ENCODE peak calls at places on chromosomes 6 and 20, in nine cellular contexts. One of them, this sample, is unnamed.

GRCh38 chr6:35436071-35436865 is 15.9 kb upstream of the FANCE start:
- DNase-seq in pancreas: no peak
- DNase-seq in thoracic aorta: no peak
- DNase-seq in H9: peak; percentile 70
- DNase-seq in adrenal gland: no peak
- DNase-seq in cardiac muscle cell: no peak
- DNase-seq in brain microvascular endothelial cell: no peak
- DNase-seq in thyroid gland: no peak
- DNase-seq in left ventricle myocardium inferior: no peak
- DNase-seq in this sample: no peak

GRCh38 chr6:33375143-33375649 is 16.4 kb upstream of the KIFC1 start:
- DNase-seq in pancreas: peak; percentile 77
- DNase-seq in thoracic aorta: peak; percentile 56
- DNase-seq in H9: no peak
- DNase-seq in adrenal gland: peak; percentile 94
- DNase-seq in cardiac muscle cell: peak; percentile 98
- DNase-seq in brain microvascular endothelial cell: peak; percentile 84
- DNase-seq in thyroid gland: peak; percentile 94
- DNase-seq in left ventricle myocardium inferior: peak; percentile 65
- DNase-seq in this sample: peak; percentile 77

GRCh38 chr6:106275692-106276091 is 49.9 kb downstream of the ATG5 start:
- DNase-seq in pancreas: no peak
- DNase-seq in thoracic aorta: no peak
- DNase-seq in H9: no peak
- DNase-seq in adrenal gland: no peak
- DNase-seq in cardiac muscle cell: no peak
- DNase-seq in brain microvascular endothelial cell: no peak
- DNase-seq in thyroid gland: no peak
- DNase-seq in left ventricle myocardium inferior: no peak
- DNase-seq in this sample: no peak

GRCh38 chr6:110493253-110493800 is 16.9 kb upstream of the SLC22A16 start:
- DNase-seq in pancreas: no peak
- DNase-seq in thoracic aorta: no peak
- DNase-seq in H9: no peak
- DNase-seq in adrenal gland: no peak
- DNase-seq in cardiac muscle cell: no peak
- DNase-seq in brain microvascular endothelial cell: no peak
- DNase-seq in thyroid gland: peak; percentile 63
- DNase-seq in left ventricle myocardium inferior: no peak
- DNase-seq in this sample: no peak

GRCh38 chr6:34295721-34296120 is 46.9 kb upstream of the SMIM29 start:
- DNase-seq in pancreas: no peak
- DNase-seq in thoracic aorta: no peak
- DNase-seq in H9: no peak
- DNase-seq in adrenal gland: no peak
- DNase-seq in cardiac muscle cell: no peak
- DNase-seq in brain microvascular endothelial cell: no peak
- DNase-seq in thyroid gland: no peak
- DNase-seq in left ventricle myocardium inferior: no peak
- DNase-seq in this sample: no peak

GRCh38 chr6:54053893-54054391 is 57.3 kb upstream of the MLIP start:
- DNase-seq in pancreas: no peak
- DNase-seq in thoracic aorta: peak; percentile 15
- DNase-seq in H9: no peak
- DNase-seq in adrenal gland: peak; percentile 61
- DNase-seq in cardiac muscle cell: peak; percentile 93
- DNase-seq in brain microvascular endothelial cell: peak; percentile 90
- DNase-seq in thyroid gland: peak; percentile 45
- DNase-seq in left ventricle myocardium inferior: no peak
- DNase-seq in this sample: peak; percentile 57

GRCh38 chr6:144285798-144286502 is 815 bp downstream of the UTRN start:
- DNase-seq in pancreas: peak; percentile 68
- DNase-seq in thoracic aorta: peak; percentile 36
- DNase-seq in H9: peak; percentile 63
- DNase-seq in adrenal gland: peak; percentile 86
- DNase-seq in cardiac muscle cell: peak; percentile 57
- DNase-seq in brain microvascular endothelial cell: peak; percentile 26
- DNase-seq in thyroid gland: peak; percentile 90
- DNase-seq in left ventricle myocardium inferior: peak; percentile 83
- DNase-seq in this sample: peak; percentile 84

GRCh38 chr6:25217275-25217674 is 61.9 kb upstream of the CARMIL1 start:
- DNase-seq in pancreas: no peak
- DNase-seq in thoracic aorta: no peak
- DNase-seq in H9: no peak
- DNase-seq in adrenal gland: no peak
- DNase-seq in cardiac muscle cell: no peak
- DNase-seq in brain microvascular endothelial cell: no peak
- DNase-seq in thyroid gland: no peak
- DNase-seq in left ventricle myocardium inferior: no peak
- DNase-seq in this sample: no peak

GRCh38 chr6:132414332-132414731 is 13.1 kb upstream of the MOXD1 start:
- DNase-seq in pancreas: no peak
- DNase-seq in thoracic aorta: no peak
- DNase-seq in H9: no peak
- DNase-seq in adrenal gland: no peak
- DNase-seq in cardiac muscle cell: no peak
- DNase-seq in brain microvascular endothelial cell: no peak
- DNase-seq in thyroid gland: no peak
- DNase-seq in left ventricle myocardium inferior: no peak
- DNase-seq in this sample: no peak

GRCh38 chr6:48074368-48074767 is 36.6 kb downstream of the PTCHD4 start:
- DNase-seq in pancreas: no peak
- DNase-seq in thoracic aorta: no peak
- DNase-seq in H9: no peak
- DNase-seq in adrenal gland: no peak
- DNase-seq in cardiac muscle cell: peak; percentile 40
- DNase-seq in brain microvascular endothelial cell: no peak
- DNase-seq in thyroid gland: peak; percentile 26
- DNase-seq in left ventricle myocardium inferior: no peak
- DNase-seq in this sample: no peak

GRCh38 chr20:13681248-13682125 is 42.8 kb upstream of the TASP1 start:
- DNase-seq in pancreas: peak; percentile 12
- DNase-seq in thoracic aorta: no peak
- DNase-seq in H9: no peak
- DNase-seq in adrenal gland: no peak
- DNase-seq in cardiac muscle cell: no peak
- DNase-seq in brain microvascular endothelial cell: no peak
- DNase-seq in thyroid gland: no peak
- DNase-seq in left ventricle myocardium inferior: no peak
- DNase-seq in this sample: no peak

GRCh38 chr6:69061066-69061465 is 426.0 kb downstream of the ADGRB3 start:
- DNase-seq in pancreas: no peak
- DNase-seq in thoracic aorta: no peak
- DNase-seq in H9: no peak
- DNase-seq in adrenal gland: no peak
- DNase-seq in cardiac muscle cell: no peak
- DNase-seq in brain microvascular endothelial cell: no peak
- DNase-seq in thyroid gland: no peak
- DNase-seq in left ventricle myocardium inferior: no peak
- DNase-seq in this sample: no peak

GRCh38 chr20:46364670-46365482 is 41.5 kb downstream of the ELMO2 start:
- DNase-seq in pancreas: peak; percentile 67
- DNase-seq in thoracic aorta: no peak
- DNase-seq in H9: no peak
- DNase-seq in adrenal gland: peak; percentile 94
- DNase-seq in cardiac muscle cell: no peak
- DNase-seq in brain microvascular endothelial cell: no peak
- DNase-seq in thyroid gland: no peak
- DNase-seq in left ventricle myocardium inferior: no peak
- DNase-seq in this sample: no peak

GRCh38 chr6:144931172-144932035 is 646.3 kb downstream of the UTRN start:
- DNase-seq in pancreas: peak; percentile 57
- DNase-seq in thoracic aorta: no peak
- DNase-seq in H9: peak; percentile 39
- DNase-seq in adrenal gland: peak; percentile 79
- DNase-seq in cardiac muscle cell: peak; percentile 54
- DNase-seq in brain microvascular endothelial cell: peak; percentile 50
- DNase-seq in thyroid gland: peak; percentile 64
- DNase-seq in left ventricle myocardium inferior: no peak
- DNase-seq in this sample: no peak

GRCh38 chr6:88705601-88706000 is 257.8 kb downstream of the RNGTT start:
- DNase-seq in pancreas: no peak
- DNase-seq in thoracic aorta: no peak
- DNase-seq in H9: no peak
- DNase-seq in adrenal gland: no peak
- DNase-seq in cardiac muscle cell: no peak
- DNase-seq in brain microvascular endothelial cell: no peak
- DNase-seq in thyroid gland: no peak
- DNase-seq in left ventricle myocardium inferior: no peak
- DNase-seq in this sample: no peak

DNA sequence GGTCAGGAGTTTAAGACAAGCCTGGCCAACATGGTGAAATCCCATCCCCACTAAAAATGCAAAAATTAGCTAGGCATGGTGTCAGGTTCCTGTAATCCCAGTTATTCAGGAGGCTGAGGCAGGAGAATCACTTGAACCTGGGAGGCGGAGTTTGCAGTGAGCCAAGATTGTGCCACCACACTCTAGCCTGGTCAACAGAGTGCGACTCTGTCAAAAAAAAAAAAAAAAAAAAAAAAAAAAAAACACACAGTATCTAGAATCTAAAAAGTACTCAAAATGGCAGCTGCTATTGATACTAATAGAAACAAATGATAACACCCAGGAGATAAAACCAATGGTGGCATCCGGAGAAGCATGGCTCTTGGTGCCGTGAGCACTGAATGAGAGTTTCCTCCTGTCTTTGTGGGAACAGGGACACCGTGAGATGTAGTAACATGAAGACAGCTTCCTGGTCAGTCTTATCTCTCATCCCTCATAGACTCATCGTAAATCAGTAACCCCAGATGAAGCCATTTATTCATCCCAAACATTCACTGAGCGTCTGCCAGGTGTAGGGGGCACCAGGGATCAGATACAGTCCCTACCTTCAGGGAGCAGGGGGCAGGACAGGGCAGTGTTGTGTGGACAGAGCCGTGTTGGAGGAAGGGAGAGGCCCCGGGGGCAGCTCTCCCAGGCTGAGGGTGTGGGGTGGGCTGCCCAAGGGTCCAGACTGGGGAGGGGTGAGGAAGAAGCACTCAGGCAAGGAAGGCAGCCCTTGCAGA is 66.1 kb downstream of the SYNJ2 start:
- DNase-seq in pancreas: no peak
- DNase-seq in thoracic aorta: no peak
- DNase-seq in H9: no peak
- DNase-seq in adrenal gland: no peak
- DNase-seq in cardiac muscle cell: no peak
- DNase-seq in brain microvascular endothelial cell: no peak
- DNase-seq in thyroid gland: no peak
- DNase-seq in left ventricle myocardium inferior: peak; percentile 3
- DNase-seq in this sample: peak; percentile 29
- H3K27ac ChIP-seq in pancreas: no peak overlapping the region
- H3K27ac ChIP-seq in thoracic aorta: peak overlapping the region; percentile 88
- H3K27ac ChIP-seq in H9: no peak overlapping the region
- H3K27ac ChIP-seq in adrenal gland: no peak overlapping the region
- H3K27ac ChIP-seq in cardiac muscle cell: no peak overlapping the region
- H3K27ac ChIP-seq in brain microvascular endothelial cell: peak overlapping the region; percentile 56
- H3K27ac ChIP-seq in thyroid gland: no peak overlapping the region
- H3K27ac ChIP-seq in left ventricle myocardium inferior: peak overlapping the region; percentile 25
- H3K27ac ChIP-seq in this sample: peak overlapping the region; percentile 98

GRCh38 chr20:57990396-57990987 is 238.0 kb downstream of the ANKRD60 start:
- DNase-seq in pancreas: no peak
- DNase-seq in thoracic aorta: no peak
- DNase-seq in H9: no peak
- DNase-seq in adrenal gland: no peak
- DNase-seq in cardiac muscle cell: peak; percentile 62
- DNase-seq in brain microvascular endothelial cell: no peak
- DNase-seq in thyroid gland: no peak
- DNase-seq in left ventricle myocardium inferior: no peak
- DNase-seq in this sample: no peak
- TF ChIP-seq CTCF in pancreas: no peak
- TF ChIP-seq CTCF in thoracic aorta: no peak
- TF ChIP-seq CTCF in H9: no peak
- TF ChIP-seq CTCF in adrenal gland: no peak
- TF ChIP-seq CTCF in cardiac muscle cell: no peak
- TF ChIP-seq CTCF in brain microvascular endothelial cell: no peak
- TF ChIP-seq CTCF in thyroid gland: no peak
- TF ChIP-seq CTCF in left ventricle myocardium inferior: no peak
- TF ChIP-seq CTCF in this sample: no peak

GRCh38 chr6:6751197-6751596 is 162.7 kb downstream of the LY86 start:
- DNase-seq in pancreas: no peak
- DNase-seq in thoracic aorta: no peak
- DNase-seq in H9: no peak
- DNase-seq in adrenal gland: no peak
- DNase-seq in cardiac muscle cell: no peak
- DNase-seq in brain microvascular endothelial cell: no peak
- DNase-seq in thyroid gland: no peak
- DNase-seq in left ventricle myocardium inferior: no peak
- DNase-seq in this sample: no peak
- H3K27ac ChIP-seq in pancreas: no peak overlapping the region
- H3K27ac ChIP-seq in thoracic aorta: peak overlapping the region; percentile 12
- H3K27ac ChIP-seq in H9: no peak overlapping the region
- H3K27ac ChIP-seq in adrenal gland: peak overlapping the region; percentile 96
- H3K27ac ChIP-seq in cardiac muscle cell: no peak overlapping the region
- H3K27ac ChIP-seq in brain microvascular endothelial cell: no peak overlapping the region
- H3K27ac ChIP-seq in thyroid gland: peak overlapping the region; percentile 78
- H3K27ac ChIP-seq in left ventricle myocardium inferior: peak overlapping the region; percentile 95
- H3K27ac ChIP-seq in this sample: peak overlapping the region; percentile 95

DNA sequence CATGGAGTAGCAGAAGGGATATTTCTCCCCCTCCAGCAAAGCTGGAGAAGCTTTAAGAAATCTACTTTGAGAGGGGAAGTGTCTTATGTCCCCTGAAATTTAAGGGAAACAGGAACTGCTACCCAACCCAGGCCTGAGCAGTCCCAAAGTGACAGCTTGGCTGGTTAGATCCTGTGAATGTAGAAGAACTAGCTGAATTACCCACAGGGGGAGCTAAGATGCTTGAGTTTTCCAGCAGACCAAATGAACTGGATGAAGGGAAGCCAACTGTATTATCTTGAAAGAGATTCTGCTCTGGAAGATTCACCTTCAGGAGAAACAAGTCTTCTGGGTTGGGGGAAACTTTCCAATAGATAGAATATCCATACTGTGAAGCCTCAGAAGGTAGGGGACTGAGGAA is 303.3 kb upstream of the MMS22L start:
- DNase-seq in pancreas: no peak
- DNase-seq in thoracic aorta: no peak
- DNase-seq in H9: no peak
- DNase-seq in adrenal gland: no peak
- DNase-seq in cardiac muscle cell: no peak
- DNase-seq in brain microvascular endothelial cell: peak; percentile 3
- DNase-seq in thyroid gland: no peak
- DNase-seq in left ventricle myocardium inferior: no peak
- DNase-seq in this sample: no peak
- TF ChIP-seq CTCF in pancreas: no peak
- TF ChIP-seq CTCF in thoracic aorta: no peak
- TF ChIP-seq CTCF in H9: peak; percentile 60
- TF ChIP-seq CTCF in adrenal gland: no peak
- TF ChIP-seq CTCF in cardiac muscle cell: no peak
- TF ChIP-seq CTCF in brain microvascular endothelial cell: peak; percentile 63
- TF ChIP-seq CTCF in thyroid gland: no peak
- TF ChIP-seq CTCF in left ventricle myocardium inferior: peak; percentile 43
- TF ChIP-seq CTCF in this sample: peak; percentile 39

GRCh38 chr6:149727793-149728498 is 10.0 kb upstream of the LATS1 start:
- DNase-seq in pancreas: no peak
- DNase-seq in thoracic aorta: no peak
- DNase-seq in H9: no peak
- DNase-seq in adrenal gland: no peak
- DNase-seq in cardiac muscle cell: no peak
- DNase-seq in brain microvascular endothelial cell: no peak
- DNase-seq in thyroid gland: no peak
- DNase-seq in left ventricle myocardium inferior: no peak
- DNase-seq in this sample: no peak
- H3K27ac ChIP-seq in pancreas: no peak overlapping the region
- H3K27ac ChIP-seq in thoracic aorta: no peak overlapping the region
- H3K27ac ChIP-seq in H9: no peak overlapping the region
- H3K27ac ChIP-seq in adrenal gland: no peak overlapping the region
- H3K27ac ChIP-seq in cardiac muscle cell: peak overlapping the region; percentile 69
- H3K27ac ChIP-seq in brain microvascular endothelial cell: no peak overlapping the region
- H3K27ac ChIP-seq in thyroid gland: no peak overlapping the region
- H3K27ac ChIP-seq in left ventricle myocardium inferior: peak overlapping the region; percentile 14
- H3K27ac ChIP-seq in this sample: no peak overlapping the region

This sample was measured in psoas muscle.